ENCODE peak calls at places on chromosomes 3 and 15, in four cellular contexts. A is M059J, E is endothelial cell, I is T-helper 1 cell. W is an unnamed sample.

GRCh38 chr15:71716990-71717389 is 93.4 kb upstream of the NR2E3 start:
- DNase-seq in A (peak), E (no peak), I (no peak), W (no peak)

GRCh38 chr15:23576034-23576433 is 10.6 kb downstream of the MKRN3 start:
- DNase-seq in I (no peak), E (no peak), A (no peak), W (no peak)

GRCh38 chr3:192449036-192449435 is 278.3 kb downstream of the FGF12 start:
- DNase-seq in E (no peak), A (peak), I (no peak), W (peak)

GRCh38 chr3:193347507-193348501 is 30.7 kb downstream of the ATP13A5 start:
- DNase-seq in E (no peak), A (peak), I (no peak), W (no peak)

GRCh38 chr3:72338942-72339749 is 509.1 kb downstream of the SHQ1 start:
- DNase-seq in E (no peak), I (no peak), A (peak), W (no peak)

GRCh38 chr3:159830523-159831151 is 158.0 kb upstream of the IL12A start:
- DNase-seq in E (no peak), A (peak), I (no peak), W (peak)

GRCh38 chr15:72491768-72492167 is 17.6 kb downstream of the ARIH1 start:
- DNase-seq in A (peak), I (no peak), E (no peak), W (no peak)

GRCh38 chr3:166986000-166986399 is 394.1 kb downstream of the ZBBX start:
- DNase-seq in E (no peak), A (peak), I (no peak), W (no peak)

GRCh38 chr3:43105597-43106292 is at the start of gene POMGNT2:
- DNase-seq in E (peak), I (peak), A (peak), W (peak)

GRCh38 chr3:14550651-14551611 is 10.8 kb upstream of the GRIP2 start:
- DNase-seq in E (no peak), A (peak), I (no peak), W (no peak)

GRCh38 chr3:64595253-64595694 is 92.5 kb downstream of the ADAMTS9 start:
- DNase-seq in I (no peak), E (no peak), A (peak), W (no peak)

GRCh38 chr3:82082796-82083195 is 321.4 kb upstream of the GBE1 start:
- DNase-seq in I (no peak), A (no peak), E (no peak), W (no peak)